ENCODE peak calls at places on chromosomes 7 and 10, in seven cellular contexts. B is OCI-LY7; W is vagina; O is tibial nerve; C is CD8-positive, alpha-beta T cell; R is substantia nigra; H is pancreas. N is an unnamed sample.
A peak's percentile ranks its signal among the peaks of the same experiment; 100 is the strongest.

GRCh38 chr7:70949862-70950261 is 182.1 kb upstream of the GALNT17 start:
- DNase-seq in C (no peak), O (no peak), B (no peak), W (no peak), R (no peak), H (no peak), N (no peak)

GRCh38 chr10:84452006-84452405 is 123.6 kb downstream of the CCSER2 start:
- DNase-seq in H (no peak), W (no peak), B (no peak), R (peak; percentile 19), C (no peak), O (no peak), N (no peak)

GRCh38 chr7:48390381-48391327 is 219.4 kb downstream of the ABCA13 start:
- DNase-seq in O (no peak), W (no peak), C (no peak), B (no peak), R (no peak), H (no peak), N (no peak)

GRCh38 chr7:63071920-63072319 is 926.7 kb upstream of the ZNF722 start:
- DNase-seq in W (peak; percentile 76), H (no peak), B (no peak), O (no peak), R (no peak), C (no peak), N (no peak)

GRCh38 chr10:93821051-93821772 is 63.5 kb downstream of the LGI1 start:
- DNase-seq in B (peak; percentile 17), W (no peak), C (no peak), H (no peak), O (no peak), R (no peak), N (peak; percentile 27)

GRCh38 chr7:70608229-70608628 is 523.7 kb upstream of the GALNT17 start:
- DNase-seq in C (no peak), H (no peak), W (no peak), R (no peak), B (no peak), O (no peak), N (no peak)

GRCh38 chr10:84613336-84614021 is 285.1 kb downstream of the CCSER2 start:
- DNase-seq in B (peak; percentile 54), R (no peak), W (no peak), H (peak; percentile 41), O (no peak), C (no peak), N (peak; percentile 86)

GRCh38 chr7:155834486-155835048 is 22.3 kb upstream of the SHH start:
- DNase-seq in B (no peak), H (no peak), R (no peak), O (no peak), C (no peak), W (no peak), N (no peak)

GRCh38 chr7:155644971-155645509 is 579 bp downstream of the RBM33 start:
- DNase-seq in W (no peak), O (no peak), H (no peak), B (peak; percentile 67), R (peak; percentile 24), C (peak; percentile 39), N (peak; percentile 60)

GRCh38 chr7:130920122-130920521 is 186.1 kb upstream of the KLF14 start:
- DNase-seq in R (no peak), H (no peak), C (no peak), O (no peak), B (no peak), W (no peak), N (no peak)

GRCh38 chr7:40680657-40681056 is 545.9 kb downstream of the SUGCT start:
- DNase-seq in B (peak; percentile 37), H (no peak), C (no peak), O (no peak), W (no peak), R (no peak), N (peak; percentile 40)

GRCh38 chr7:43039346-43039745 is 73.1 kb upstream of the HECW1 start:
- DNase-seq in C (no peak), H (no peak), B (no peak), W (no peak), O (no peak), R (no peak), N (no peak)

GRCh38 chr10:102775973-102776669 is 32.4 kb downstream of the WBP1L start:
- DNase-seq in O (peak; percentile 68), H (peak; percentile 29), R (peak; percentile 24), B (no peak), W (peak; percentile 91), C (peak; percentile 79), N (peak; percentile 57)

GRCh38 chr10:81018898-81019890 is 481.5 kb downstream of the SH2D4B start:
- DNase-seq in B (peak; percentile 44), O (no peak), W (no peak), C (no peak), H (peak; percentile 23), R (no peak), N (peak; percentile 73)

GRCh38 chr10:92052088-92052487 is 128.5 kb downstream of the BTAF1 start:
- DNase-seq in B (no peak), H (no peak), C (no peak), R (no peak), O (no peak), W (no peak), N (no peak)

GRCh38 chr10:48658243-48658888 is 26.3 kb upstream of the WDFY4 start:
- DNase-seq in W (no peak), B (peak; percentile 80), R (no peak), C (peak; percentile 42), H (peak; percentile 75), O (peak; percentile 70), N (peak; percentile 88)

GRCh38 chr7:66626236-66626957 is 2.3 kb upstream of the KCTD7 start:
- DNase-seq in O (no peak), H (no peak), B (no peak), R (no peak), W (no peak), C (no peak), N (no peak)

GRCh38 chr7:73482746-73483145 is 39.3 kb downstream of the BAZ1B start:
- DNase-seq in H (no peak), C (no peak), W (no peak), R (no peak), B (no peak), O (no peak), N (peak; percentile 31)

DNA sequence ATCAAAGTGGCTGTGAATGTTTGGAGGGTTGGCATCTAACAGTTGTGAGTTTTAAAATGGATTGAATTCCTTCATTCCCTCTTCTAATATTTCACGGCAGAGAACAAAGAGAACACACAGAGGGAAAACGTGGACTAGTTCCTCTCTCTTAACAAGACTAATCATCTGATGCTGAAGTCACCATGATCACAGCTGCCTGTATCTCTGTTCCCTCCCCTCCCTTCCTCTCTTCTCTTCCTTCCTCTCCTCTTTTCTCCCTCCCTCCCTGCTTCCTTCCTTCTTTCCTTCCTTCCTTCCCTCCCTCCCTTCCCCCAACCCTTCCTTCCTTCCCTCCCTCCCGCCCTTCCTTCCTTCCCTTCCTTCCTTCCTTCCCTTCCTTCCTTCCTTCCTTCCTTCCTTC is 10.0 kb upstream of the GJD4 start:
- DNase-seq in C (no peak), B (no peak), O (no peak), H (no peak), W (no peak), R (no peak), N (no peak)
- H3K27ac ChIP-seq in C (no peak overlapping the region), B (no peak overlapping the region), O (no peak overlapping the region), H (no peak overlapping the region), W (no peak overlapping the region), R (no peak overlapping the region), N (no peak overlapping the region)

GRCh38 chr7:21013765-21014502 is 227.2 kb upstream of the SP8 start:
- DNase-seq in B (no peak), O (no peak), R (no peak), H (no peak), C (no peak), W (no peak), N (no peak)

GRCh38 chr7:21011153-21011552 is 224.5 kb upstream of the SP8 start:
- DNase-seq in O (no peak), B (no peak), H (no peak), R (no peak), W (no peak), C (no peak), N (no peak)
- H3K27ac ChIP-seq in O (no peak overlapping the region), B (no peak overlapping the region), H (no peak overlapping the region), R (no peak overlapping the region), W (no peak overlapping the region), C (no peak overlapping the region), N (no peak overlapping the region)

GRCh38 chr10:43825421-43825820 is 176.7 kb upstream of the ZNF32 start:
- DNase-seq in B (no peak), W (no peak), O (no peak), R (no peak), H (no peak), C (no peak), N (no peak)

GRCh38 chr10:43822509-43823236 is 174.0 kb upstream of the ZNF32 start:
- DNase-seq in B (no peak), R (no peak), W (no peak), C (no peak), H (no peak), O (no peak), N (no peak)

GRCh38 chr10:43824934-43825333 is 176.3 kb upstream of the ZNF32 start:
- DNase-seq in C (no peak), H (no peak), W (no peak), B (no peak), R (no peak), O (peak; percentile 70), N (no peak)

GRCh38 chr10:43821103-43821502 is 172.4 kb upstream of the ZNF32 start:
- DNase-seq in H (no peak), B (no peak), C (no peak), W (no peak), R (no peak), O (no peak), N (no peak)

DNA sequence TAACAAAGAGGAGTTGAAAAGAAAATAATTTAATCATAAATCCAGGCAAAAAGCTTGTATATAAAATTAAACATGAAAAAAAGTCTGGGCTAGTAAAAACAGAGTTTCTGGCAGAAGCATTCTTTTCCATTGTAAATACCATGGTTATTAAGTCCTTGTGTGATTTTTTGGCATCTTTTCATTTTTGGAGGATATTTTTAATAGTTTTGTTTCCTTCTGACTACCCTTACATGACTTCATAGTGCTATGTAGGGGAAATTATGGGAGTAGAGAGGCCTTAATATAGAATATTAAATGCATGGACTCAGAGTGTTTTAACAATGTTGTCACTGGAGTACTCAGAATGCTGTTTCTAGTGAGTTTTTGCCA is 174.5 kb upstream of the ZNF32 start:
- DNase-seq in C (no peak), W (no peak), R (no peak), H (no peak), B (no peak), O (no peak), N (no peak)
- H3K27ac ChIP-seq in C (no peak overlapping the region), W (peak overlapping the region; percentile 87), R (no peak overlapping the region), H (peak overlapping the region; percentile 30), B (no peak overlapping the region), O (peak overlapping the region; percentile 6), N (no peak overlapping the region)

GRCh38 chr10:13729959-13730358 is 143.2 kb downstream of the PRPF18 start:
- DNase-seq in W (no peak), O (no peak), B (no peak), R (no peak), C (no peak), H (no peak), N (peak; percentile 16)

GRCh38 chr10:13731799-13732198 is 145.0 kb downstream of the PRPF18 start:
- DNase-seq in R (no peak), W (no peak), O (no peak), C (no peak), B (no peak), H (no peak), N (no peak)

GRCh38 chr10:13734151-13734550 is 147.4 kb downstream of the PRPF18 start:
- DNase-seq in O (no peak), H (no peak), B (no peak), C (no peak), R (no peak), W (no peak), N (no peak)

GRCh38 chr10:13728898-13729535 is 142.3 kb downstream of the PRPF18 start:
- DNase-seq in B (no peak), H (no peak), O (no peak), C (no peak), W (no peak), R (no peak), N (no peak)

GRCh38 chr10:13732485-13732884 is 145.7 kb downstream of the PRPF18 start:
- DNase-seq in W (no peak), B (no peak), R (no peak), H (no peak), C (no peak), O (no peak), N (no peak)
- H3K27ac ChIP-seq in W (no peak overlapping the region), B (no peak overlapping the region), R (no peak overlapping the region), H (no peak overlapping the region), C (no peak overlapping the region), O (no peak overlapping the region), N (no peak overlapping the region)